ENCODE peak calls at places on chromosomes 11 and 22, in five cellular contexts. R is lower lobe of right lung, I is A549, K is heart left ventricle, S is AG04450. A is an unnamed sample.

GRCh38 chr11:120801801-120802689 is 221.9 kb upstream of the TBCEL start:
- DNase-seq in S (peak), R (peak), I (peak), K (peak), A (peak)

GRCh38 chr11:62108971-62109391 is 14.8 kb upstream of the INCENP start:
- DNase-seq in R (no peak), S (no peak), I (no peak), K (no peak), A (no peak)

GRCh38 chr11:10460611-10461275 is 5.7 kb downstream of the AMPD3 start:
- DNase-seq in S (no peak), I (no peak), K (no peak), R (no peak), A (no peak)

GRCh38 chr22:40764743-40765441 is 54.3 kb downstream of the SLC25A17 start:
- DNase-seq in R (no peak), I (no peak), S (no peak), K (no peak), A (no peak)

GRCh38 chr11:70159612-70160570 is 43.2 kb upstream of the FADD start:
- DNase-seq in K (no peak), I (peak), R (no peak), S (no peak), A (no peak)

GRCh38 chr11:101215069-101215468 is 85.5 kb upstream of the PGR start:
- DNase-seq in R (no peak), I (no peak), S (no peak), K (no peak), A (no peak)

GRCh38 chr11:70526116-70527045 is 128.1 kb downstream of the CTTN start:
- DNase-seq in I (no peak), K (no peak), S (no peak), R (peak), A (no peak)

GRCh38 chr11:5624489-5625278 is at the start of gene TRIM34:
- DNase-seq in S (no peak), R (no peak), K (peak), I (peak), A (peak)

GRCh38 chr11:134358853-134359490 is 27.2 kb downstream of the GLB1L2 start:
- DNase-seq in S (no peak), K (no peak), R (no peak), I (no peak), A (peak)

GRCh38 chr22:27726726-27727449 is 74.7 kb downstream of the MN1 start:
- DNase-seq in I (peak), K (peak), S (no peak), R (peak), A (peak)

GRCh38 chr11:71580057-71581003 is 2.3 kb downstream of the KRTAP5-11 start:
- DNase-seq in S (peak), R (no peak), I (peak), K (peak), A (peak)

GRCh38 chr22:19478466-19479357 is at the start of gene UFD1:
- DNase-seq in I (peak), S (peak), R (peak), K (peak), A (peak)

GRCh38 chr11:122375687-122376399 is 259.8 kb upstream of the BLID start:
- DNase-seq in R (no peak), S (no peak), I (no peak), K (no peak), A (no peak)

GRCh38 chr11:131924446-131925240 is 554.2 kb downstream of the NTM start:
- DNase-seq in S (no peak), K (no peak), R (no peak), I (no peak), A (no peak)

GRCh38 chr11:33347490-33348125 is 90.4 kb downstream of the HIPK3 start:
- DNase-seq in R (no peak), S (no peak), I (no peak), K (no peak), A (no peak)

GRCh38 chr11:19910931-19911330 is 198.3 kb downstream of the NAV2 start:
- DNase-seq in I (no peak), K (no peak), R (no peak), S (no peak), A (no peak)

GRCh38 chr11:120184946-120185677 is 25.7 kb upstream of the OAF start:
- DNase-seq in K (peak), R (no peak), S (no peak), I (no peak), A (peak)

GRCh38 chr11:86459682-86460460 is 85.2 kb downstream of the CCDC81 start:
- DNase-seq in K (peak), I (peak), S (peak), R (peak), A (no peak)

GRCh38 chr11:105588001-105588400 is 21.9 kb upstream of the GRIA4 start:
- DNase-seq in I (no peak), K (no peak), R (no peak), S (peak), A (no peak)

GRCh38 chr11:2247496-2247895 is 22.9 kb downstream of the ASCL2 start:
- DNase-seq in K (no peak), S (no peak), I (no peak), R (no peak), A (no peak)

GRCh38 chr11:69730500-69730899 is 26.7 kb upstream of the FGF19 start:
- DNase-seq in K (no peak), R (no peak), I (no peak), S (no peak), A (no peak)

GRCh38 chr11:102070766-102071165 is 23.5 kb downstream of the CFAP300 start:
- DNase-seq in I (no peak), K (no peak), R (no peak), S (no peak), A (no peak)

GRCh38 chr22:41338614-41339212 is 37.4 kb downstream of the ZC3H7B start:
- DNase-seq in S (no peak), I (no peak), K (no peak), R (no peak), A (no peak)

GRCh38 chr11:35992551-35992950 is 48.7 kb downstream of the LDLRAD3 start:
- DNase-seq in K (no peak), I (no peak), S (no peak), R (no peak), A (no peak)

GRCh38 chr11:9263840-9264380 is 1.2 kb downstream of the DENND5A start:
- DNase-seq in K (no peak), I (peak), S (no peak), R (no peak), A (no peak)

A was measured in sigmoid colon.